ENCODE peak calls at places on chromosomes 11 and 22, in five cellular contexts. Z is upper lobe of right lung; T is naive B cell; V is Panc1; E is stimulated activated naive CD8-positive, alpha-beta T cell treated with anti-CD3 and anti-CD28 coated beads, Interleukin-15, Interleukin-2, amounts not matched to agents 100 U/mL and 50 U/mL, for 24 hours. U is an unnamed sample.

GRCh38 chr11:68617925-68618809 is 66.2 kb upstream of the GAL start:
- ATAC-seq in V (peak), E (no peak), T (no peak), Z (peak), U (no peak)

GRCh38 chr22:46390105-46390651 is 54.7 kb downstream of the TRMU start:
- ATAC-seq in V (no peak), Z (no peak), T (no peak), E (no peak), U (no peak)

GRCh38 chr22:33101550-33101949 is 43.4 kb upstream of the SYN3 start:
- ATAC-seq in T (no peak), E (no peak), V (no peak), Z (no peak), U (no peak)

GRCh38 chr22:45680932-45681700 is 9.5 kb downstream of the ATXN10 start:
- ATAC-seq in E (no peak), Z (no peak), V (peak), T (no peak), U (no peak)

GRCh38 chr11:47171057-47171838 is 5.4 kb downstream of the ARFGAP2 start:
- ATAC-seq in Z (no peak), T (no peak), V (no peak), E (no peak), U (no peak)

GRCh38 chr22:25726241-25726640 is 15.7 kb upstream of the MYO18B start:
- ATAC-seq in E (no peak), T (no peak), V (no peak), Z (no peak), U (peak)

GRCh38 chr22:28813772-28814518 is 13.6 kb upstream of the XBP1 start:
- ATAC-seq in Z (peak), V (no peak), E (no peak), T (no peak), U (no peak)

GRCh38 chr22:42080287-42080686 is 787 bp downstream of the SMDT1 start:
- ATAC-seq in T (no peak), V (no peak), E (no peak), Z (no peak), U (no peak)

GRCh38 chr11:88818978-88819377 is 246.8 kb downstream of the GRM5 start:
- ATAC-seq in Z (no peak), E (no peak), V (no peak), T (no peak), U (no peak)

GRCh38 chr11:68551777-68552176 is 91.2 kb downstream of the PPP6R3 start:
- ATAC-seq in Z (no peak), E (no peak), T (no peak), V (peak), U (no peak)

GRCh38 chr11:77230878-77231605 is 70.4 kb downstream of the GDPD4 start:
- ATAC-seq in V (no peak), Z (no peak), T (no peak), E (no peak), U (no peak)

GRCh38 chr11:122676638-122677037 is 21.1 kb downstream of the UBASH3B start:
- ATAC-seq in T (no peak), V (peak), E (no peak), Z (no peak), U (peak)

GRCh38 chr22:47094861-47095330 is 332.4 kb downstream of the TBC1D22A start:
- ATAC-seq in T (no peak), E (peak), Z (no peak), V (no peak), U (peak)

GRCh38 chr22:41578114-41578513 is 11.5 kb downstream of the PMM1 start:
- ATAC-seq in T (no peak), V (no peak), E (no peak), Z (no peak), U (no peak)

GRCh38 chr11:102396708-102397563 is 49.9 kb downstream of the BIRC2 start:
- ATAC-seq in Z (no peak), E (peak), V (no peak), T (no peak), U (peak)

GRCh38 chr11:63858628-63859550 is 20.0 kb downstream of the MARK2 start:
- ATAC-seq in T (no peak), Z (peak), V (no peak), E (no peak), U (no peak)

GRCh38 chr22:32579533-32580220 is 105.1 kb downstream of the FBXO7 start:
- ATAC-seq in V (no peak), Z (peak), T (no peak), E (no peak), U (no peak)

GRCh38 chr22:27989758-27990450 is 70.8 kb upstream of the PITPNB start:
- ATAC-seq in V (no peak), E (no peak), T (no peak), Z (no peak), U (no peak)

GRCh38 chr11:122977455-122978302 is 4.0 kb downstream of the BSX start:
- ATAC-seq in V (peak), Z (no peak), E (no peak), T (no peak), U (no peak)

GRCh38 chr11:81192516-81192915 is 1541.1 kb downstream of the FAM181B start:
- ATAC-seq in E (no peak), Z (no peak), T (no peak), V (no peak), U (no peak)

GRCh38 chr11:17544181-17544622 is at the start of gene USH1C:
- ATAC-seq in Z (peak), E (peak), V (peak), T (no peak), U (peak)

GRCh38 chr11:2136952-2137201 is 2.3 kb downstream of the IGF2 start:
- ATAC-seq in Z (no peak), V (no peak), T (no peak), E (no peak), U (no peak)

GRCh38 chr11:121544956-121545355 is 92.2 kb upstream of the SORL1-AS1 start:
- ATAC-seq in E (peak), Z (no peak), T (no peak), V (no peak), U (peak)

GRCh38 chr11:135075740-135076139 is 663.7 kb upstream of the B3GAT1 start:
- ATAC-seq in Z (peak), T (peak), V (no peak), E (peak), U (peak)

GRCh38 chr11:6554828-6555706 is 48.3 kb downstream of the RRP8 start:
- ATAC-seq in V (no peak), E (no peak), Z (no peak), T (no peak), U (no peak)